ENCODE peak calls at places on chromosome 7, in eight cellular contexts. O is breast epithelium, N is HCT116, A is upper lobe of left lung, F is esophagus muscularis mucosa, H is stomach, I is sigmoid colon, W is spleen. D is an unnamed sample.

GRCh38 chr7:6175642-6176041 is 96.8 kb downstream of the CYTH3 start:
- DNase-seq in H (no peak), A (no peak), N (no peak), F (no peak), W (no peak), O (no peak), I (peak), D (no peak)

GRCh38 chr7:117072620-117073118 is 119.4 kb downstream of the ST7 start:
- DNase-seq in A (no peak), O (no peak), W (no peak), I (peak), F (no peak), H (peak), N (no peak), D (peak)

GRCh38 chr7:155758348-155758747 is 53.9 kb downstream of the SHH start:
- DNase-seq in A (no peak), O (no peak), W (no peak), H (no peak), F (no peak), N (no peak), I (no peak), D (no peak)

GRCh38 chr7:21967500-21968099 is 21.9 kb upstream of the CDCA7L start:
- DNase-seq in F (peak), A (no peak), W (no peak), N (no peak), H (no peak), I (no peak), O (no peak), D (no peak)

GRCh38 chr7:44460325-44460724 is 30.1 kb downstream of the NUDCD3 start:
- DNase-seq in W (no peak), I (no peak), F (no peak), N (no peak), O (no peak), H (no peak), A (no peak), D (no peak)

GRCh38 chr7:150668472-150668911 is 17.0 kb upstream of the GIMAP2 start:
- DNase-seq in O (no peak), F (no peak), W (no peak), N (no peak), A (no peak), I (no peak), H (no peak), D (no peak)

GRCh38 chr7:133829336-133829897 is 297.7 kb upstream of the LRGUK start:
- DNase-seq in F (no peak), N (no peak), A (no peak), I (no peak), W (no peak), H (no peak), O (no peak), D (no peak)

GRCh38 chr7:77520261-77520660 is 16.8 kb upstream of the PTPN12 start:
- DNase-seq in W (no peak), O (no peak), H (no peak), A (no peak), N (no peak), I (no peak), F (no peak), D (no peak)

GRCh38 chr7:94298943-94299342 is 95.8 kb upstream of the COL1A2 start:
- DNase-seq in F (no peak), A (no peak), N (no peak), H (no peak), O (no peak), I (no peak), W (no peak), D (no peak)

GRCh38 chr7:48458701-48459509 is 287.6 kb downstream of the ABCA13 start:
- DNase-seq in W (no peak), A (no peak), F (no peak), O (no peak), N (no peak), H (no peak), I (no peak), D (no peak)

GRCh38 chr7:131225619-131226101 is 102.0 kb upstream of the MKLN1 start:
- DNase-seq in I (peak), H (peak), W (no peak), F (no peak), O (no peak), A (no peak), N (no peak), D (peak)

GRCh38 chr7:5584091-5584490 is 160.5 kb upstream of the TNRC18 start:
- DNase-seq in N (no peak), F (no peak), A (no peak), I (no peak), W (no peak), O (no peak), H (no peak), D (no peak)

GRCh38 chr7:158975526-158976467 is 119.4 kb downstream of the DYNC2I1 start:
- DNase-seq in A (no peak), W (no peak), N (no peak), H (no peak), F (no peak), O (no peak), I (no peak), D (no peak)

GRCh38 chr7:116173051-116174028 is 37.0 kb upstream of the TES start:
- DNase-seq in F (no peak), A (no peak), O (no peak), N (peak), H (no peak), I (no peak), W (no peak), D (peak)

GRCh38 chr7:144497296-144497695 is 93.8 kb upstream of the NOBOX start:
- DNase-seq in A (no peak), N (no peak), F (no peak), H (no peak), O (no peak), I (no peak), W (no peak), D (no peak)

GRCh38 chr7:39295791-39296190 is 270.4 kb upstream of the YAE1 start:
- DNase-seq in I (no peak), W (no peak), H (no peak), N (no peak), F (no peak), O (no peak), A (no peak), D (no peak)

GRCh38 chr7:87564290-87564963 is 36.3 kb downstream of the ABCB1 start:
- DNase-seq in W (no peak), N (peak), H (peak), O (no peak), F (no peak), A (no peak), I (no peak), D (no peak)

GRCh38 chr7:4659551-4660286 is 22.4 kb upstream of the FOXK1 start:
- DNase-seq in I (no peak), N (peak), W (no peak), O (no peak), A (no peak), H (no peak), F (no peak), D (no peak)

GRCh38 chr7:111212857-111213523 is 122.1 kb downstream of the LRRN3 start:
- DNase-seq in I (no peak), A (peak), F (no peak), N (no peak), W (no peak), O (no peak), H (no peak), D (no peak)

GRCh38 chr7:136027160-136027559 is 50.0 kb upstream of the MTPN start:
- DNase-seq in I (no peak), W (no peak), O (no peak), A (no peak), H (no peak), N (no peak), F (no peak), D (no peak)

GRCh38 chr7:44738876-44739665 is 9.6 kb upstream of the ZMIZ2 start:
- DNase-seq in H (no peak), I (no peak), F (no peak), N (no peak), O (no peak), A (no peak), W (peak), D (no peak)

GRCh38 chr7:17971392-17971791 is 31.1 kb upstream of the SNX13 start:
- DNase-seq in O (no peak), H (no peak), W (no peak), F (no peak), A (no peak), N (no peak), I (no peak), D (no peak)

GRCh38 chr7:116933465-116933864 is 19.8 kb upstream of the ST7 start:
- DNase-seq in F (peak), I (no peak), O (no peak), W (no peak), A (no peak), N (no peak), H (no peak), D (no peak)

GRCh38 chr7:46909601-46910051 is 672.3 kb downstream of the TNS3 start:
- DNase-seq in A (no peak), I (no peak), H (no peak), O (no peak), W (no peak), F (no peak), N (no peak), D (no peak)

GRCh38 chr7:137964824-137965545 is 36.9 kb downstream of the CREB3L2 start:
- DNase-seq in W (no peak), N (no peak), O (no peak), H (no peak), I (no peak), F (no peak), A (no peak), D (no peak)

GRCh38 chr7:137967143-137968018 is 34.5 kb downstream of the CREB3L2 start:
- DNase-seq in F (no peak), H (no peak), I (no peak), A (no peak), W (no peak), O (no peak), N (no peak), D (no peak)

GRCh38 chr7:137965942-137966624 is 35.8 kb downstream of the CREB3L2 start:
- DNase-seq in W (no peak), O (no peak), N (no peak), I (no peak), F (no peak), H (no peak), A (no peak), D (no peak)

GRCh38 chr7:137968890-137969289 is 33.0 kb downstream of the CREB3L2 start:
- DNase-seq in A (no peak), W (no peak), O (no peak), N (no peak), H (no peak), F (no peak), I (no peak), D (no peak)

DNA sequence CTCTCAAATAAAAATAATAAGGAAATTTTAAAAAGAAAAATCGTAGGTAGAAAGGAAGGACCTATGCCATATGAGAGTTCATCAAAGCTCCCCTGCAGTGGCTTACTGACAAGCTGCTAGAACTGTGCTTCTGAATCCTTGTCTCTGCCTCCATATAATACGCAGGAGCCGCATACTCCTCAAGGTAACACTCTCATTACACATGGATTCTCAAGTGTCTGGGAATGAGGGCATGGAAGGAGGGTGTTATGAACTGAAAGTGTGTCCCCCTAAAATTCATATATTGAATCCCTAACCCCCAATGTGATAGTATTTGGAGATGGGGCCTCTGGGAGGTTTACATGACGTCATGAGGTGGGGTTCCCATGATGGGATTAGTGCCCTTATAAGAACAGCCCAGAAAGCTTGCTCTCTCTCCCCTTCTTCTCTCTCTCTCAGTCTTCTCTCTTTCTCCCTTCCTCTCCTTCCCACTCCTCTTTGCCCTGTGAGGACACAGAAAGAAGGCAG is 35.2 kb downstream of the CREB3L2 start:
- DNase-seq in W (no peak), I (no peak), F (no peak), H (no peak), N (no peak), O (no peak), A (no peak), D (no peak)
- H3K27ac ChIP-seq in W (no peak), I (peak), F (no peak), H (no peak), N (no peak), O (peak), A (no peak), D (peak)

DNA sequence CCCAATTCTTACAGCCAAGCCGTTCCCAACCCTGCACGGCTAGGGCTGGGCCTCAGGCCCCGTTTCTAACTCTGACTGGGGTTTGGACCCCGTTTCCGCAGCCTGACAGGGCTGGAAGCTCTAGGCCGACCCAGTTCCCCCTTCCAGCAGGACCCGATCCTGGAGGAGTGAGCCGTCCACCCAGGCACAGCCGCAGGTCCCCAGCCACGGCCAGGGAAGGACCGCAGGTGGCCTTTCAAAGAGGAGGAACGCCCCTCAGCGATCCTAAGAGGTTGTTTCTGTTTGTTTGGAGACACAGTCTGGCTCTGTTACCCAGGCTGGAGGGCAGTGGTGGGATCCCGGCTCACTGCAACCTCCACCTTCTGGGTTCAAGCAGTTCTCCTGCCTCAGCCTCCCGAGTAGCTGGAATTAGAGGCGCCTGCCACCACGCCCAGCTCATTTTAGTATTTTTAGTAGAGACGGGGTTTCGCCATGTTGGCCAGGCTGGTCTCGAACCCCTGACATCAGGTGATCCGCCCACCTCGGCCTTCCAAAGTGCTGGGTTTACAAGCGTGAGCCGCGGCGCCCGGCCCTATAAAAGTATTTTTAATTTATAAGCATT is 778 bp upstream of the GET4 start:
- DNase-seq in A (peak), F (no peak), N (no peak), W (peak), I (no peak), O (no peak), H (no peak), D (no peak)
- TF ChIP-seq POLR2AphosphoS5 in A (no peak), F (no peak), N (no peak), W (no peak), I (no peak), O (no peak), H (no peak), D (no peak)

GRCh38 chr7:73647725-73648592 is 19.7 kb upstream of the VPS37D start:
- DNase-seq in O (no peak), W (peak), H (peak), N (no peak), A (peak), F (no peak), I (no peak), D (no peak)
- TF ChIP-seq POLR2A in O (no peak), W (no peak), H (no peak), N (peak), A (no peak), F (no peak), I (no peak), D (no peak)

GRCh38 chr7:69742237-69742636 is 144.0 kb downstream of the AUTS2 start:
- DNase-seq in W (no peak), O (no peak), H (no peak), F (no peak), N (no peak), I (no peak), A (no peak), D (no peak)

GRCh38 chr7:69738396-69738889 is 140.2 kb downstream of the AUTS2 start:
- DNase-seq in H (no peak), N (no peak), I (no peak), F (no peak), W (no peak), O (no peak), A (no peak), D (no peak)

GRCh38 chr7:69739906-69740545 is 141.8 kb downstream of the AUTS2 start:
- DNase-seq in F (no peak), H (no peak), W (no peak), A (no peak), O (no peak), N (no peak), I (peak), D (no peak)

GRCh38 chr7:69736411-69736810 is 138.1 kb downstream of the AUTS2 start:
- DNase-seq in O (no peak), F (no peak), H (no peak), I (no peak), N (no peak), A (no peak), W (no peak), D (no peak)

DNA sequence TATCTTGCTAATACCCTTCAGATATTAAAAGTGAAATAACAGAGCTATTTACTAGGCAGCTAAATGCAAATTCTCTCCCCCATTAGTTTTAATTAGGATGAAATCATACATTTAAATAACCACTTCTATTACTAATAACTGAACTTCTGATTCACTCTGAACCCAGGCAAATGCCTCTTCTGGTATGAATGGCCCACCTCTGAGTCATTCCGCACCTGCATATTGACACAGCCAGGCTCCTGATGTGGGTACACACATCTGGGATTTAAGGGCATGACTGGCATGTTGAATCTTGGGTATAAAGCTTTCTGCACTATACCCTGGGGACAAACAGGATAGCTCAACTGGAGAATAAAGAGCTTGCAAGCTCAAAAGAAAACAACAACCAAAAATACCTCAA is 140.9 kb downstream of the AUTS2 start:
- DNase-seq in I (no peak), H (no peak), N (no peak), A (no peak), F (no peak), W (no peak), O (no peak), D (no peak)
- H3K27ac ChIP-seq in I (no peak), H (no peak), N (no peak), A (no peak), F (no peak), W (no peak), O (no peak), D (no peak)

GRCh38 chr7:105691692-105692564 is 110.6 kb upstream of the EFCAB10 start:
- DNase-seq in W (peak), N (no peak), O (peak), H (peak), I (peak), A (no peak), F (peak), D (peak)
- TF ChIP-seq POLR2AphosphoS5 in W (peak), N (no peak), O (peak), H (peak), I (peak), A (peak), F (peak), D (peak)

DNA sequence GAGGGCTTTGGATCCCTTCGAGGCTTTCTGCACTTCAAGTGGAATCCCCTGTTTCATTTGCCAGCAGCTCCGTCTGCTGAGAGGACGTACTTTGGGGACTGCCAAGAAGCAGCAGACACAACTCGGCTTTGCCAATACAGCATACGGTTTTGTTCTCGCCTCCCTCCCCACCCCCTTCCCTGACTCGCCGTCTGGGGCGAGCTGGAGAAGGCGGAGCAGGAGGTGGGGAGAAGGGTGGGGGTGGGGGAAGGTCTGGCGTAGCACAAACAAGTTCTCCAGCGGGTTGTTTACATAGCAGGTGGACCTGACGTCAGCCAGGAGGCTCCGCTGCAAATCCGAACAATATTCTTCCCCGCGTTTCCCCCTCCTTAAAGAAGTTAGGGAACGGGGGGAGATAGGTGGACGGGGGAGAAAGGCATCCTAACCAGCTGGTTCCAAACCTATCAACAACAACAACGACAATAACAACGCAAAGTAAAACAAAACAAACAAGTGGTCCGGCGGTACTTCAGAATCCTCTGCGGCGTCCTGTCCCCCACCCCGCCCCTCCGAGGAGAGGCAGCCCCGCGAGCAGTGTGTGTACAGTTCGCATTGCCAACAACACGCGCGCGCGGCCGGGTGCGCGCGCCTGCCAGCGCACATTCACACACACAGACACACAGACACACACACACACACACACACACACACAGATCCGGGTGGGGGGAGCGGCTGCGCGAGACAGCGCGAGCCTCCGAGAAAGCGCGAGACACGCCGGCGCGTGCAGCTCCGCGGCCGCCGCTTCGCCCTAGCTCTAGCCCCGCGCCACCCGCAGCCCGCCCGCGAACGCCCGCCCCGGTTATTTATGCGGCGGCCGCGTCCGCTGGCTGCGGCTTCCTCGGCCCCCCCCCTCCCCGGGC is 167.0 kb upstream of the PPP1R3A start:
- DNase-seq in N (peak), F (peak), A (peak), I (peak), W (peak), H (peak), O (peak), D (peak)
- TF ChIP-seq POLR2A in N (no peak), F (peak), A (peak), I (peak), W (no peak), H (no peak), O (peak), D (no peak)

DNA sequence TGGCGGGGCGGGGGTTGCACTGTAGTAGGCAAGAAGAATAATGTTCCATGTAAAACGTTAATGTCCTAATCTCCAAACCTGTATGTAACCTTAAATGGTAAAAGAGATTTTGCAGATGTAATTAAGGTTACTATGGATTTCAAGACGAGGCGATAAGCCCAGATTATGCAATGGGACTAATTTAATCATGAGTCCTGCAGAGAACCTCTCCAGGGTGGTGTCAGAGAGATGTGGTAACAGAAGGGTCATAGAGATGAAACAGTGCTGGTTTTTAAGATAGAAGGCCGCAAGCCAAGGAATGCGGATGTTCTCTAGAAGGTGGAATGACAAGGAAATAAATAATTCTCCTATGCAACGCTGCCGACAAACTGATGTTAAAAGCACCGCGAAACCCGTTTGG is 57.1 kb downstream of the UBE3C start:
- DNase-seq in O (no peak), H (no peak), N (no peak), I (no peak), A (no peak), F (no peak), W (no peak), D (no peak)
- H3K27ac ChIP-seq in O (no peak), H (no peak), N (no peak), I (no peak), A (no peak), F (no peak), W (no peak), D (no peak)

D was measured in prostate gland.